ENCODE peak calls at places on chromosomes 12 and 14, in seven cellular contexts. K is GM19239; N is AG09309; C is stimulated activated CD8-positive, alpha-beta memory T cell treated with anti-CD3 and anti-CD28 coated beads, Interleukin-4, amount 100 ng/mL, for 48 hours; F is HT-29; X is HEK293T; G is astrocyte of the cerebellum. S is an unnamed sample.

GRCh38 chr14:79117561-79117960 is 947.4 kb downstream of the NRXN3 start:
- DNase-seq in K (no peak), N (no peak), C (no peak), F (no peak), X (no peak), G (no peak), S (no peak)

GRCh38 chr12:111168009-111168786 is 200.7 kb downstream of the PHETA1 start:
- DNase-seq in K (no peak), N (no peak), C (no peak), F (no peak), X (no peak), G (no peak), S (no peak)

GRCh38 chr12:125283521-125283920 is 218.3 kb downstream of the AACS start:
- DNase-seq in K (no peak), N (no peak), C (no peak), F (no peak), X (no peak), G (no peak), S (no peak)

GRCh38 chr12:123200414-123200813 is 32.5 kb downstream of the MPHOSPH9 start:
- DNase-seq in K (no peak), N (no peak), C (no peak), F (no peak), X (no peak), G (no peak), S (no peak)

GRCh38 chr14:85273099-85273677 is 256.8 kb upstream of the FLRT2 start:
- DNase-seq in K (no peak), N (no peak), C (no peak), F (no peak), X (no peak), G (no peak), S (no peak)

GRCh38 chr14:89399594-89400068 is 17.4 kb downstream of the FOXN3 start:
- DNase-seq in K (no peak), N (peak; percentile 35), C (no peak), F (peak; percentile 5), X (peak; percentile 30), G (peak; percentile 69), S (no peak)

GRCh38 chr12:50621435-50622304 is 116.9 kb downstream of the DIP2B start:
- DNase-seq in K (no peak), N (no peak), C (no peak), F (no peak), X (no peak), G (no peak), S (no peak)

GRCh38 chr12:13075114-13075471 is 28.4 kb downstream of the GSG1 start:
- DNase-seq in K (no peak), N (no peak), C (no peak), F (no peak), X (no peak), G (no peak), S (no peak)

GRCh38 chr14:75518625-75519024 is 3.6 kb upstream of the BATF start:
- DNase-seq in K (no peak), N (no peak), C (peak; percentile 72), F (peak; percentile 28), X (peak; percentile 39), G (no peak), S (no peak)

GRCh38 chr12:119842380-119842779 is 34.7 kb downstream of the CIT start:
- DNase-seq in K (no peak), N (no peak), C (no peak), F (no peak), X (no peak), G (no peak), S (no peak)

GRCh38 chr12:24948816-24949722 is at the start of gene BCAT1:
- DNase-seq in K (no peak), N (peak; percentile 44), C (peak; percentile 69), F (no peak), X (peak; percentile 64), G (no peak), S (peak; percentile 85)

GRCh38 chr14:31927348-31927826 is 149.7 kb upstream of the ARHGAP5 start:
- DNase-seq in K (no peak), N (peak; percentile 67), C (peak; percentile 34), F (peak; percentile 40), X (peak; percentile 32), G (peak; percentile 72), S (no peak)

GRCh38 chr14:51439896-51440295 is 199.8 kb downstream of the TMX1 start:
- DNase-seq in K (no peak), N (no peak), C (no peak), F (no peak), X (no peak), G (no peak), S (no peak)

GRCh38 chr12:6699989-6700645 is 498 bp downstream of the PIANP start:
- DNase-seq in K (no peak), N (no peak), C (no peak), F (no peak), X (no peak), G (no peak), S (peak; percentile 78)

GRCh38 chr12:64889434-64890216 is 65.2 kb downstream of the TBC1D30 start:
- DNase-seq in K (no peak), N (no peak), C (no peak), F (peak; percentile 65), X (no peak), G (no peak), S (no peak)

GRCh38 chr14:23381871-23382270 is 5.0 kb downstream of the CMTM5 start:
- DNase-seq in K (no peak), N (no peak), C (no peak), F (no peak), X (no peak), G (no peak), S (no peak)

GRCh38 chr12:56315256-56315625 is 547 bp downstream of the CNPY2 start:
- DNase-seq in K (no peak), N (no peak), C (peak; percentile 34), F (peak; percentile 51), X (no peak), G (no peak), S (peak; percentile 45)

GRCh38 chr12:96427269-96427729 is 27.1 kb upstream of the CDK17 start:
- DNase-seq in K (no peak), N (peak; percentile 100), C (peak; percentile 58), F (no peak), X (no peak), G (peak; percentile 99), S (peak; percentile 40)

GRCh38 chr14:65496178-65496993 is 83.9 kb downstream of the FUT8 start:
- DNase-seq in K (no peak), N (no peak), C (no peak), F (no peak), X (no peak), G (no peak), S (no peak)

GRCh38 chr12:28958553-28959195 is 190.4 kb upstream of the FAR2 start:
- DNase-seq in K (no peak), N (no peak), C (no peak), F (peak; percentile 44), X (no peak), G (peak; percentile 51), S (no peak)

GRCh38 chr14:100851946-100852620 is 26.2 kb downstream of the MEG3 start:
- DNase-seq in K (no peak), N (no peak), C (no peak), F (no peak), X (no peak), G (no peak), S (no peak)

GRCh38 chr12:14654416-14654815 is 42.0 kb downstream of the GUCY2C start:
- DNase-seq in K (no peak), N (no peak), C (no peak), F (no peak), X (no peak), G (no peak), S (no peak)

GRCh38 chr12:102957339-102958050 is at the start of gene ASCL1:
- DNase-seq in K (no peak), N (no peak), C (no peak), F (no peak), X (no peak), G (no peak), S (peak; percentile 83)

GRCh38 chr14:55347040-55347439 is 64.6 kb downstream of the ATG14 start:
- DNase-seq in K (no peak), N (no peak), C (no peak), F (no peak), X (no peak), G (no peak), S (no peak)

GRCh38 chr14:71403673-71404072 is 496.4 kb downstream of the PCNX1 start:
- DNase-seq in K (no peak), N (no peak), C (no peak), F (peak; percentile 28), X (peak; percentile 19), G (peak; percentile 13), S (peak; percentile 27)

GRCh38 chr12:1977588-1977987 is 26.7 kb downstream of the DCP1B start:
- DNase-seq in K (no peak), N (no peak), C (no peak), F (no peak), X (no peak), G (no peak), S (no peak)

GRCh38 chr14:31792726-31793125 is 231.5 kb downstream of the NUBPL start:
- DNase-seq in K (no peak), N (no peak), C (no peak), F (no peak), X (no peak), G (no peak), S (no peak)

GRCh38 chr12:30457621-30458289 is 237.9 kb downstream of the IPO8 start:
- DNase-seq in K (no peak), N (peak; percentile 62), C (no peak), F (peak; percentile 73), X (peak; percentile 32), G (peak; percentile 23), S (no peak)

GRCh38 chr12:40254455-40255085 is 29.8 kb downstream of the LRRK2 start:
- DNase-seq in K (no peak), N (no peak), C (no peak), F (no peak), X (no peak), G (no peak), S (no peak)

GRCh38 chr12:19575307-19576243 is 136.3 kb downstream of the AEBP2 start:
- DNase-seq in K (no peak), N (no peak), C (no peak), F (peak; percentile 40), X (peak; percentile 21), G (peak; percentile 26), S (peak; percentile 30)

GRCh38 chr14:28163897-28164296 is 602.7 kb upstream of the FOXG1 start:
- DNase-seq in K (no peak), N (no peak), C (no peak), F (no peak), X (no peak), G (no peak), S (peak; percentile 57)

GRCh38 chr14:100135073-100135472 is 24.4 kb downstream of the DEGS2 start:
- DNase-seq in K (no peak), N (no peak), C (no peak), F (no peak), X (no peak), G (no peak), S (no peak)

GRCh38 chr12:51262758-51263177 is 7.4 kb downstream of the SMAGP start:
- DNase-seq in K (no peak), N (no peak), C (peak; percentile 61), F (peak; percentile 88), X (no peak), G (no peak), S (peak; percentile 67)

GRCh38 chr12:70925542-70925941 is 5.0 kb upstream of the PTPRR start:
- DNase-seq in K (no peak), N (no peak), C (no peak), F (no peak), X (no peak), G (no peak), S (no peak)